ENCODE peak calls at places on chromosomes 16 and 17, in six cellular contexts. M is IMR-90, Q is hepatocyte, K is A549, O is adrenal gland, F is psoas muscle. G is an unnamed sample.

GRCh38 chr16:19085679-19086200 is 18.3 kb downstream of the COQ7 start:
- DNase-seq in M (no peak), Q (peak), K (no peak), O (peak), F (no peak), G (peak)

GRCh38 chr16:56669840-56670639 is 426 bp downstream of the MT1H start:
- DNase-seq in M (no peak), Q (no peak), K (no peak), O (no peak), F (no peak), G (no peak)

GRCh38 chr17:17840751-17841591 is 4.2 kb upstream of the SREBF1 start:
- DNase-seq in M (peak), Q (no peak), K (no peak), O (peak), F (no peak), G (peak)

GRCh38 chr17:63760771-63761539 is 12.4 kb downstream of the CCDC47 start:
- DNase-seq in M (peak), Q (no peak), K (no peak), O (no peak), F (no peak), G (no peak)

GRCh38 chr17:75959046-75959838 is 18.4 kb upstream of the FBF1 start:
- DNase-seq in M (no peak), Q (peak), K (no peak), O (no peak), F (no peak), G (peak)

GRCh38 chr17:68238488-68238887 is 9.4 kb upstream of the AMZ2 start:
- DNase-seq in M (no peak), Q (no peak), K (no peak), O (no peak), F (no peak), G (no peak)

GRCh38 chr17:50917418-50917743 is 51.2 kb upstream of the TOB1 start:
- DNase-seq in M (no peak), Q (no peak), K (no peak), O (no peak), F (no peak), G (no peak)

GRCh38 chr16:15825750-15826305 is 31.0 kb downstream of the MYH11 start:
- DNase-seq in M (no peak), Q (no peak), K (no peak), O (no peak), F (no peak), G (no peak)

GRCh38 chr16:87334611-87335305 is 17.6 kb upstream of the C16orf95 start:
- DNase-seq in M (no peak), Q (no peak), K (no peak), O (no peak), F (no peak), G (no peak)

GRCh38 chr16:79602615-79603014 is 2.1 kb upstream of the MAF start:
- DNase-seq in M (no peak), Q (peak), K (no peak), O (no peak), F (no peak), G (no peak)

GRCh38 chr17:7478276-7479138 is 924 bp downstream of the ZBTB4 start:
- DNase-seq in M (peak), Q (peak), K (peak), O (no peak), F (peak), G (no peak)

GRCh38 chr16:74099530-74099929 is 197.1 kb upstream of the PSMD7 start:
- DNase-seq in M (no peak), Q (no peak), K (no peak), O (no peak), F (no peak), G (no peak)

GRCh38 chr16:69937465-69937951 is 13.6 kb upstream of the CLEC18A start:
- DNase-seq in M (no peak), Q (peak), K (peak), O (no peak), F (no peak), G (peak)

GRCh38 chr16:12057276-12057675 is 80.7 kb downstream of the SNX29 start:
- DNase-seq in M (peak), Q (peak), K (no peak), O (no peak), F (peak), G (peak)

GRCh38 chr16:17346774-17347569 is 123.8 kb downstream of the XYLT1 start:
- DNase-seq in M (no peak), Q (peak), K (no peak), O (no peak), F (no peak), G (no peak)

GRCh38 chr16:80652441-80652840 is 111.6 kb downstream of the DYNLRB2 start:
- DNase-seq in M (no peak), Q (no peak), K (no peak), O (no peak), F (no peak), G (no peak)

GRCh38 chr17:14664511-14664910 is 363.6 kb downstream of the HS3ST3B1 start:
- DNase-seq in M (no peak), Q (no peak), K (no peak), O (no peak), F (no peak), G (no peak)

GRCh38 chr16:49281481-49281842 is at the start of gene CBLN1:
- DNase-seq in M (no peak), Q (no peak), K (no peak), O (no peak), F (no peak), G (no peak)

GRCh38 chr16:49283376-49284049 is 1.9 kb upstream of the CBLN1 start:
- DNase-seq in M (no peak), Q (no peak), K (no peak), O (no peak), F (no peak), G (no peak)

GRCh38 chr16:49282690-49283375 is 1.2 kb upstream of the CBLN1 start:
- DNase-seq in M (no peak), Q (peak), K (no peak), O (peak), F (no peak), G (no peak)

GRCh38 chr16:49280861-49281331 is 742 bp downstream of the CBLN1 start:
- DNase-seq in M (no peak), Q (no peak), K (no peak), O (no peak), F (no peak), G (no peak)

GRCh38 chr16:49281843-49282642 is 405 bp upstream of the CBLN1 start:
- DNase-seq in M (peak), Q (peak), K (peak), O (peak), F (peak), G (peak)
- TF ChIP-seq CTCF in M (no peak), Q (peak), K (peak), O (no peak), F (peak), G (no peak)

GRCh38 chr16:46887524-46887854 is 3.3 kb downstream of the GPT2 start:
- DNase-seq in M (no peak), Q (peak), K (no peak), O (no peak), F (no peak), G (no peak)

GRCh38 chr16:46886764-46887523 is 2.8 kb downstream of the GPT2 start:
- DNase-seq in M (no peak), Q (no peak), K (no peak), O (no peak), F (no peak), G (no peak)

GRCh38 chr16:46884513-46885293 is 541 bp downstream of the GPT2 start:
- DNase-seq in M (peak), Q (peak), K (no peak), O (peak), F (no peak), G (no peak)

GRCh38 chr16:46883690-46884512 is at the start of gene GPT2:
- DNase-seq in M (peak), Q (peak), K (peak), O (peak), F (peak), G (peak)

GRCh38 chr16:46885960-46886763 is 2.0 kb downstream of the GPT2 start:
- DNase-seq in M (peak), Q (peak), K (no peak), O (no peak), F (peak), G (peak)
- H3K4me3 ChIP-seq in M (peak), Q (no peak), K (no peak), O (no peak), F (peak), G (peak)

DNA sequence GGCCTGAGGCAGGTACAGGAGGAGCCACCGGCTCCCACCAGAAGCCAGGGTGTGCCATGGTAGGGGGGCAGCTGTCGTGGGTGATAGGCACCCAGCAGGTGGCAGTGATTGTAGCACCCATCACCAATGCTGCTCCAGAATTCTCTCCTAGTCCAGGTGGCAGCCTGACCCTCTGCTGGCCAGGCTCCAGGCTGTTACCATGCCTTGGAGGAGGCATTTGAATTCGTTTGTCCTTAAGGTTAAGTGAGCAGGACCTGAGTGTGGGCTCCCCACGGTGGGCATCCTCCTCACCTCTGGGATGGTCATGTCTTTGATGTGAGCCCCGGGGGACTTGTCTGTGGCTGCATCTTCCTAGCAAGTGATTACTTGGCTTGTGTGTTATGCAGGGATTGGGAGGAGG is 59.4 kb downstream of the RGS9 start:
- DNase-seq in M (no peak), Q (no peak), K (no peak), O (no peak), F (no peak), G (no peak)
- TF ChIP-seq CTCF in M (no peak), Q (no peak), K (no peak), O (no peak), F (no peak), G (no peak)

DNA sequence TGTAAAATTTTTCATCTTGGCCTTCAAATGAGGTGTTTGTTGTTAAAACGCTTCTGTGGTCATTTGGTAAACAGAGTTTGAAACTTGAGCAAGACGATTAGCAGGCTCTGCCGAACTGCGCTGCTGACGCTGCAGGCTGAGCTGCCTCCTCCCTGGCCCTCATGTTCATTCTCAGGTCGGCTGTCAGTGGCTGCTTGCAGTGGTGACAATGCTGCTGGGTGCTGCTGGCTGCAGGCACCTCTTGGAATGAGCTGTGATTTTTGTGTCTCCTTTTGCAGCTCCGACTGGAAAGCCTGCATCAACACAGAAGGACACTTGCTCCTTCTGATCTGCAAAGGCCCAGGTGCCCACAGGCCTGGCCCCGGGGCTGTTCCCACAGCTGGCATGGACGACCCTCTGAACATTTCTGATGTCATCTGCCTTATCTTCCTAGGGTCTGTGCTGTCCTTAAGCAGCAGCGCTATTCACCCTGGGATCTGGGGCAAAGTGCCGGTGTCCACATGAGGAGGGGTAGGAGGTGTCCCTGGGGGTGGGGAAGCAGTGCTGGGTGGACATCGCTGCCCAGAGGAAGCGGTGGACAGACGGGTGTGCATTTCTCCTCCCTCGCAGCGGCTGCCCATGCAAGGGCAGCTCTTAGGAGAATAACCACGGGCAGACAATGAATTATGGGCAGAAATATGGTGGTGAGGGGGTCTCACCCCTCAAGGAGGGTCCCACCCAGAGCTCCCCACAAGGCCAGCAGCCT is 23.1 kb upstream of the OSGIN1 start:
- DNase-seq in M (no peak), Q (no peak), K (no peak), O (no peak), F (peak), G (no peak)
- H3K4me3 ChIP-seq in M (no peak), Q (no peak), K (no peak), O (no peak), F (no peak), G (no peak)

GRCh38 chr17:58501451-58501850 is 13.0 kb downstream of the MTMR4 start:
- DNase-seq in M (no peak), Q (no peak), K (no peak), O (no peak), F (no peak), G (no peak)
- TF ChIP-seq CTCF in M (no peak), Q (no peak), K (no peak), O (no peak), F (no peak), G (no peak)

DNA sequence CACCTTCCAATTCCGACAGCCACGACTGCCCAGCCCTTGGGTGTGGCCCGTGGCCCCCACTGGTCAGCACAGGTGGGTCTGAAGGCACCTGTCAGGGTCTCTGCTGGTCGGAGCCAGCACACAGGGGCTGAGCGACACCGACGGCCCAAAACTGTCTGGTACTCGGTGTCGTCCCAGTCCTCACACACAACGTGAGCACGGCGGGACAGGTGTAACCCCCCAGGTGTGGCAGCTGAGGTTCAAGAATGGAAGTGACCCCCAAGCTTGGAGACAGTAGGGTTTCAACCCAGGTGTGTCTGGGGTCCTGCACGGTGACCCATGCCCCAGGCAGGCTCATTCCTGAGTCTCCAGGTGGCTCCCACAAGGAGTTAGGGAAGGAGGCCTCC is 1.0 kb downstream of the GALNS start:
- DNase-seq in M (no peak), Q (no peak), K (no peak), O (no peak), F (no peak), G (no peak)
- H3K4me3 ChIP-seq in M (peak), Q (no peak), K (peak), O (peak), F (peak), G (peak)

GRCh38 chr17:47725446-47726109 is 7.5 kb upstream of the TBX21 start:
- DNase-seq in M (no peak), Q (no peak), K (no peak), O (no peak), F (no peak), G (no peak)
- TF ChIP-seq CTCF in M (no peak), Q (no peak), K (no peak), O (no peak), F (no peak), G (peak)

DNA sequence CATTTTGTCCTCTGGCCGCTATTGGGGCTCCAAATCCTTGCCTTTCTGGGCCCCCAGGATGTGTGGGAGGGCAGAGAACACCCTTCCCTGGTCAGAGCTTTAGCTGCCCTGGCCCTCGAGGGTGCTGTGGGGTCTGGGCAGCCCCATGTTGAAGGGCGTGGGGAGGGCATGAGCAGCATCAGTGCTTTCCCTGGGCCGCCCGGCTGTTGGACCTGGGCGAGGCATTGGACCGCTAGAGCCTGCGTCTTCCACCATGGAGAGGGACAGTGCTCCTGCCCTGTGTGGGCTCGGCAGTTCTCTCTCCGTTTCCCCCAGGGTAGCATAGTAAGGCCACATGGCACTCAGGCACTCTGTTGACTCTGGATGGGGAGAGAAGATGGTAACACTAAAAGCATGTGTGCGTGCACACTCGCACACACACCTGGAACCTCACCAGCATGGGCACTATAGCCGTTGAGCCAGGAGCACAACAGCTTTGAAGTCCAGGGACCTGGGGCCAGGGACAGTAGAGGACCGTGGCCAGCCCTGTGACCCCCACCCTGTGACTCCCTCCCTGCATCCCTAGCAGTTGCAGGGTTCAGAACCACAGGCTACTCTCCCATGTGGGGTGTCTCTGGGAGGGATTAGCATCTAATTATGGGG is 6.7 kb downstream of the ADAD2 start:
- DNase-seq in M (no peak), Q (no peak), K (no peak), O (no peak), F (no peak), G (no peak)
- H3K4me3 ChIP-seq in M (no peak), Q (no peak), K (no peak), O (no peak), F (no peak), G (no peak)

DNA sequence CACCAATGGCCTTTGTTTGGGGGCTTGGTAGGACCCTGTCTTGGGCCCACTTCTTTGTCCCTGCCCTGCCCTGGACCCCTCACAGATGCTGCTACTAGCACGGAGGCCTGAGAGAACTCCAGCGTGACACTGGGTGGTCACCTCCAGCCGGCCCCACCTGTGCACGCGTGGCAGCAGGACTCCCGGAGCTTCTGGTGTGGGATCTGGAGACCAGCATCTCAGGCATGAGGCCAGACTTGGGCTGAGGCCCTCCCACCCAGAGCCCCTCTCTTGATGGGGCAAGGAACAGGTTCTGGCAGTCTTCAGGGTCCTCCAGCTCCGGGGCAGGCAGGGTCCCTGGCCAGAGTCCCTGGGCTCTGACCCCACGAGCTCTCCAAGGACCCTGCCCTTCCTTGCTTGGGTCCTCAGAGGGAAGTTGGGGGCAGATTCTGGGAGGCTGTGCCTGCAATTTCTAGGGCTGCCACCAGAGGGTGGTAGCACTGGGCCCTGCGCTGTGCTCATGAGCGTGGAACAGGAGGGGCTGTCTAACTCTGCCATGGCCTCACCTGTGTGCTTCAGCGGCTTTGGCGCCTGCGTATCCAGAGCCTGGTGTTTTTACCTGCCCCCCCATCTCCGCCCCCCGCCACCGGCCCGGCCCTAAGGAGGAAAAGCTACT is 3.1 kb upstream of the BAIAP3 start:
- DNase-seq in M (no peak), Q (no peak), K (no peak), O (no peak), F (no peak), G (no peak)
- TF ChIP-seq CTCF in M (peak), Q (peak), K (peak), O (peak), F (peak), G (peak)